ENCODE peak calls at places on chromosomes 16 and 17, in six cellular contexts. B, Z, E, L, O and Q are unnamed samples.

GRCh38 chr17:63760771-63761539 is 12.4 kb downstream of the CCDC47 start:
- DNase-seq in B (no peak), Z (no peak), E (no peak), L (no peak), O (no peak), Q (no peak)

GRCh38 chr17:37191219-37191618 is 184.6 kb upstream of the C17orf78 start:
- DNase-seq in B (no peak), Z (no peak), E (no peak), L (no peak), O (no peak), Q (no peak)

GRCh38 chr16:79369796-79370195 is 230.7 kb downstream of the MAF start:
- DNase-seq in B (no peak), Z (no peak), E (no peak), L (no peak), O (no peak), Q (no peak)

GRCh38 chr17:68698761-68699160 is 97.6 kb upstream of the FAM20A start:
- DNase-seq in B (no peak), Z (no peak), E (no peak), L (no peak), O (no peak), Q (peak)

GRCh38 chr16:2155091-2156024 is at the start of gene TRAF7:
- DNase-seq in B (peak), Z (peak), E (peak), L (peak), O (peak), Q (peak)

GRCh38 chr16:85428899-85429775 is 184.0 kb upstream of the GSE1 start:
- DNase-seq in B (peak), Z (no peak), E (no peak), L (peak), O (no peak), Q (no peak)

GRCh38 chr17:73510981-73511442 is 133.2 kb downstream of the SDK2 start:
- DNase-seq in B (no peak), Z (no peak), E (no peak), L (no peak), O (no peak), Q (no peak)

GRCh38 chr17:36994438-36994837 is 45.7 kb downstream of the AATF start:
- DNase-seq in B (no peak), Z (no peak), E (no peak), L (no peak), O (no peak), Q (no peak)

GRCh38 chr17:78174332-78174869 is 6.0 kb downstream of the SYNGR2 start:
- DNase-seq in B (no peak), Z (no peak), E (peak), L (peak), O (no peak), Q (no peak)

GRCh38 chr16:72878301-72879269 is 169.3 kb downstream of the ZFHX3 start:
- DNase-seq in B (peak), Z (no peak), E (no peak), L (no peak), O (no peak), Q (no peak)

GRCh38 chr17:48970224-48970623 is 1.8 kb upstream of the GIP start:
- DNase-seq in B (peak), Z (no peak), E (no peak), L (no peak), O (no peak), Q (no peak)

GRCh38 chr16:47553853-47554564 is 92.9 kb downstream of the PHKB start:
- DNase-seq in B (no peak), Z (no peak), E (no peak), L (no peak), O (no peak), Q (no peak)

GRCh38 chr17:81435636-81436293 is 40.5 kb downstream of the BAHCC1 start:
- DNase-seq in B (no peak), Z (no peak), E (no peak), L (no peak), O (no peak), Q (no peak)

GRCh38 chr16:81558444-81559175 is 114.0 kb downstream of the CMIP start:
- DNase-seq in B (peak), Z (no peak), E (no peak), L (peak), O (no peak), Q (no peak)

GRCh38 chr16:11610121-11610505 is 23.4 kb upstream of the LITAF start:
- DNase-seq in B (no peak), Z (no peak), E (no peak), L (no peak), O (no peak), Q (no peak)

GRCh38 chr17:38417210-38417951 is 10.9 kb upstream of the ARHGAP23 start:
- DNase-seq in B (no peak), Z (no peak), E (peak), L (no peak), O (no peak), Q (no peak)

GRCh38 chr16:80981103-80981502 is 25.6 kb downstream of the CMC2 start:
- DNase-seq in B (no peak), Z (no peak), E (no peak), L (no peak), O (no peak), Q (no peak)

GRCh38 chr17:12062249-12062648 is 41.6 kb downstream of the MAP2K4 start:
- DNase-seq in B (no peak), Z (no peak), E (no peak), L (no peak), O (no peak), Q (no peak)

GRCh38 chr16:76946879-76947278 is 244.1 kb upstream of the MON1B start:
- DNase-seq in B (no peak), Z (no peak), E (peak), L (no peak), O (no peak), Q (no peak)

GRCh38 chr16:526181-527014 is 1.1 kb upstream of the CAPN15 start:
- DNase-seq in B (peak), Z (no peak), E (peak), L (no peak), O (no peak), Q (no peak)

GRCh38 chr16:74275031-74275636 is 21.5 kb upstream of the PSMD7 start:
- DNase-seq in B (no peak), Z (no peak), E (peak), L (no peak), O (no peak), Q (no peak)

GRCh38 chr17:79990704-79991103 is 45.0 kb downstream of the TBC1D16 start:
- DNase-seq in B (no peak), Z (no peak), E (no peak), L (no peak), O (no peak), Q (no peak)

GRCh38 chr17:83055911-83056582 is 23.4 kb upstream of the METRNL start:
- DNase-seq in B (no peak), Z (no peak), E (no peak), L (peak), O (no peak), Q (no peak)

GRCh38 chr17:82870091-82870491 is 30.3 kb upstream of the ZNF750 start:
- DNase-seq in B (no peak), Z (no peak), E (no peak), L (peak), O (no peak), Q (no peak)

GRCh38 chr16:84842516-84843148 is 22.8 kb downstream of the CRISPLD2 start:
- DNase-seq in B (no peak), Z (no peak), E (no peak), L (no peak), O (no peak), Q (no peak)

GRCh38 chr17:10087333-10087732 is 111.1 kb downstream of the GAS7 start:
- DNase-seq in B (no peak), Z (no peak), E (no peak), L (peak), O (no peak), Q (peak)

GRCh38 chr16:10093564-10093963 is 88.7 kb downstream of the GRIN2A start:
- DNase-seq in B (no peak), Z (no peak), E (peak), L (no peak), O (no peak), Q (no peak)

GRCh38 chr17:74773871-74774286 is 2.3 kb downstream of the NAT9 start:
- DNase-seq in B (no peak), Z (no peak), E (no peak), L (no peak), O (no peak), Q (no peak)

GRCh38 chr16:11595908-11596504 is 9.3 kb upstream of the LITAF start:
- DNase-seq in B (no peak), Z (no peak), E (no peak), L (peak), O (no peak), Q (no peak)